ENCODE peak calls at places on chromosomes 16 and 17, in nine cellular contexts. U, L, H, B, D, T, W, K and F are unnamed samples.
A peak's percentile ranks its signal among the peaks of the same experiment; 100 is the strongest.

GRCh38 chr16:24577167-24577566 is 37.8 kb downstream of the RBBP6 start:
- DNase-seq in U (no peak), L (peak; percentile 25), H (no peak), B (peak; percentile 4), D (no peak), T (no peak), W (no peak), K (no peak), F (no peak)

GRCh38 chr16:19131809-19132777 is 18.3 kb downstream of the ITPRIPL2 start:
- DNase-seq in U (no peak), L (no peak), H (no peak), B (no peak), D (no peak), T (no peak), W (no peak), K (no peak), F (no peak)

GRCh38 chr17:59845595-59846390 is 47.0 kb downstream of the TUBD1 start:
- DNase-seq in U (peak; percentile 88), L (peak; percentile 92), H (no peak), B (peak; percentile 91), D (no peak), T (peak; percentile 84), W (no peak), K (peak; percentile 87), F (peak; percentile 75)

GRCh38 chr17:78618264-78619066 is 41.3 kb upstream of the DNAH17 start:
- DNase-seq in U (no peak), L (no peak), H (no peak), B (no peak), D (peak; percentile 72), T (no peak), W (no peak), K (no peak), F (no peak)

GRCh38 chr16:85170066-85171003 is 58.1 kb upstream of the CIBAR2 start:
- DNase-seq in U (no peak), L (no peak), H (no peak), B (no peak), D (no peak), T (no peak), W (peak; percentile 67), K (no peak), F (peak; percentile 57)

GRCh38 chr17:36616391-36617029 is 15.1 kb downstream of the MRM1 start:
- DNase-seq in U (no peak), L (no peak), H (no peak), B (no peak), D (no peak), T (no peak), W (no peak), K (no peak), F (no peak)

GRCh38 chr16:27246439-27246838 is 22.1 kb downstream of the NSMCE1 start:
- DNase-seq in U (no peak), L (no peak), H (no peak), B (no peak), D (no peak), T (no peak), W (no peak), K (no peak), F (no peak)

GRCh38 chr16:4505356-4506153 is 29.4 kb downstream of the HMOX2 start:
- DNase-seq in U (no peak), L (no peak), H (no peak), B (no peak), D (no peak), T (no peak), W (no peak), K (peak; percentile 48), F (no peak)

GRCh38 chr16:77541131-77541530 is 106.3 kb upstream of the ADAMTS18 start:
- DNase-seq in U (no peak), L (no peak), H (no peak), B (no peak), D (no peak), T (no peak), W (no peak), K (no peak), F (no peak)

DNA sequence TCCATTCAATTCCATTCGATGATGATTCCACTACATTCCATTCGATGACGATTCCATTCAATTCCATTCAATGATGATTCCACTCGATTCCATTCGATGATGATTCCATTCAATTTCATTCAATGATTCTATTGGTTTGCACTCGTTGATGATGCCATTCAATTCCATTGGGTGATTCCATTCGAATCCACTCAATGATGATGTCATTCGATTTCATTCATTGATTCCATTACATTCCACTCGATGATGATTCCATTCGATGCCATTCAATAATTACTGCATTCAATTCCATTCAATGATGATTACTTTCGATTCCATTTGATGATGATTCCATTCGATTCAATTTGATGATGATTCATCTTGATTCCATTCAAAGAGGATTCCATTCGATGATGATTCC is 1299.4 kb downstream of the TP53TG3F start:
- DNase-seq in U (no peak), L (no peak), H (no peak), B (no peak), D (no peak), T (no peak), W (no peak), K (no peak), F (no peak)
- H3K9me3 ChIP-seq in U (no peaks in the 10 kb centered on the region), L (no peaks in the 10 kb centered on the region), H (peaks cover 13% of the 10 kb centered on the region), B (peaks cover 19% of the 10 kb centered on the region), D (peaks cover 10% of the 10 kb centered on the region), T (peaks cover 63% of the 10 kb centered on the region), W (no peaks in the 10 kb centered on the region), K (peaks cover 100% of the 10 kb centered on the region), F (peaks cover 3% of the 10 kb centered on the region)

GRCh38 chr16:46970089-46970488 is 3.4 kb downstream of the DNAJA2 start:
- DNase-seq in U (no peak), L (no peak), H (peak; percentile 14), B (no peak), D (no peak), T (no peak), W (no peak), K (no peak), F (no peak)
- H3K36me3 ChIP-seq in U (peaks cover 27% of the 10 kb centered on the region), L (peaks cover 5% of the 10 kb centered on the region), H (peaks cover 53% of the 10 kb centered on the region), B (peaks cover 40% of the 10 kb centered on the region), D (peaks cover 44% of the 10 kb centered on the region), T (peaks cover 59% of the 10 kb centered on the region), W (peaks cover 59% of the 10 kb centered on the region), K (peaks cover 21% of the 10 kb centered on the region), F (peaks cover 52% of the 10 kb centered on the region)

GRCh38 chr16:35450648-35451047 is 1991.2 kb downstream of the TP53TG3F start:
- DNase-seq in U (no peak), L (no peak), H (no peak), B (no peak), D (no peak), T (no peak), W (no peak), K (no peak), F (no peak)
- H3K9me3 ChIP-seq in U (no peaks in the 10 kb centered on the region), L (peaks cover 3% of the 10 kb centered on the region), H (no peaks in the 10 kb centered on the region), B (peaks cover 57% of the 10 kb centered on the region), D (no peaks in the 10 kb centered on the region), T (peaks cover 18% of the 10 kb centered on the region), W (no peaks in the 10 kb centered on the region), K (peaks cover 89% of the 10 kb centered on the region), F (no peaks in the 10 kb centered on the region)

DNA sequence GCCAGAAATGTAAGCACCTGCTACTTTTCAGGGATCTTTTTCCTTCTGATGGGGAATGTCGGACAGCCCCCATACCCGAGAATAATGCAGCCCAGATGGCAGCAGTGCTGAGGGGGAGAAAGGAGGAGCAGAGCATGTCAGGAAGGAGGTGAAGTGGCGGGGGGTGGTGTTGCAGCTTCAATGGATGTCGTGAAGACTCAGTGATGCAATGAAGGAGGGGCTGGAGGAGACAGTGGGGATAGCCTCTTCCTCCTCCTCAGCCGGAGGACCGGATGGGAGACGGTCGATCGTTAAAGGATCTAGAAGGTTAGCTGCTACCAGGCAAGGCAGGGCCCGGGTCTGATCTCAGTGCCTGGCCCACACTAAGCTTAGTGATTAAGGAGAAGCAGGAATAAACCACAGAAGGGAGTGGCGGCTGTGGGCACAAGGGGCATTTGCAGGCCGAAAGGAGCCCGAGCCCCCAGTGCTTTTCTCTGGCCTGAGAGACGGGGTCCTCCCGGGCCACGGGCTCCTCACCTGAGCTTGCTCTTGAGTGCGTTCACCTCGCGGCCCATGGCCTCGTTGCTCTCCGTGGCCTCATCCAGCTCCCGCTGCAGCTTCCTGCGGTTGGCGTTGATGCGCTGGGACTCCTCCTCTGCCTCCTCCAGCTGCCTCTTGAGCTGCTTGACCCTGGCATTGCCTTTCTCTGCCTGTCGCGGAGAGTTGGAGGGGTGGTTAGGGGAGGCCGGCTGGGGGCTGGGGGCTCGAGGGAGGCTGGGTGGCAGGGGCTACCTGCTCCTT is 64.5 kb downstream of the NDE1 start:
- DNase-seq in U (no peak), L (no peak), H (no peak), B (no peak), D (no peak), T (no peak), W (no peak), K (no peak), F (no peak)
- H3K36me3 ChIP-seq in U (no peaks in the 10 kb centered on the region), L (peaks cover 2% of the 10 kb centered on the region), H (no peaks in the 10 kb centered on the region), B (no peaks in the 10 kb centered on the region), D (peaks cover 99% of the 10 kb centered on the region), T (no peaks in the 10 kb centered on the region), W (no peaks in the 10 kb centered on the region), K (no peaks in the 10 kb centered on the region), F (no peaks in the 10 kb centered on the region)

GRCh38 chr17:77155125-77155524 is 14.4 kb downstream of the SEC14L1 start:
- DNase-seq in U (no peak), L (no peak), H (no peak), B (no peak), D (no peak), T (no peak), W (no peak), K (no peak), F (no peak)

GRCh38 chr17:77154187-77154586 is 13.4 kb downstream of the SEC14L1 start:
- DNase-seq in U (no peak), L (no peak), H (no peak), B (no peak), D (no peak), T (no peak), W (no peak), K (no peak), F (no peak)

GRCh38 chr17:77148959-77149510 is 8.3 kb downstream of the SEC14L1 start:
- DNase-seq in U (no peak), L (no peak), H (no peak), B (no peak), D (no peak), T (no peak), W (no peak), K (no peak), F (no peak)

GRCh38 chr17:77151236-77151635 is 10.5 kb downstream of the SEC14L1 start:
- DNase-seq in U (no peak), L (peak; percentile 55), H (no peak), B (peak; percentile 36), D (no peak), T (no peak), W (no peak), K (no peak), F (no peak)

GRCh38 chr17:77153487-77153886 is 12.7 kb downstream of the SEC14L1 start:
- DNase-seq in U (no peak), L (peak; percentile 30), H (no peak), B (no peak), D (no peak), T (no peak), W (no peak), K (no peak), F (peak; percentile 94)
- H3K9me3 ChIP-seq in U (no peaks in the 10 kb centered on the region), L (no peaks in the 10 kb centered on the region), H (no peaks in the 10 kb centered on the region), B (no peaks in the 10 kb centered on the region), D (no peaks in the 10 kb centered on the region), T (no peaks in the 10 kb centered on the region), W (no peaks in the 10 kb centered on the region), K (no peaks in the 10 kb centered on the region), F (no peaks in the 10 kb centered on the region)